ENCODE peak calls at places on chromosomes 2 and 18, in four cellular contexts. M, W, L and A are unnamed samples.
A peak's percentile ranks its signal among the peaks of the same experiment; 100 is the strongest.

GRCh38 chr2:72981516-72981915 is 64.2 kb downstream of the EMX1 start:
- DNase-seq in M (no peak), W (no peak), L (no peak), A (no peak)

GRCh38 chr2:101473911-101474751 is 781 bp downstream of the RFX8 start:
- DNase-seq in M (peak; percentile 69), W (peak; percentile 55), L (peak; percentile 33), A (no peak)

GRCh38 chr2:296354-296753 is 8.5 kb upstream of the ALKAL2 start:
- DNase-seq in M (no peak), W (no peak), L (no peak), A (no peak)

GRCh38 chr2:149692837-149693518 is 105.4 kb upstream of the MMADHC start:
- DNase-seq in M (no peak), W (peak; percentile 71), L (no peak), A (no peak)

GRCh38 chr2:242085941-242086621 is 216.6 kb downstream of the RTP5 start:
- DNase-seq in M (peak; percentile 72), W (no peak), L (no peak), A (no peak)

GRCh38 chr2:6352906-6353515 is 512.7 kb downstream of the CMPK2 start:
- DNase-seq in M (peak; percentile 76), W (peak; percentile 59), L (no peak), A (no peak)

GRCh38 chr2:230184727-230185578 is 34.8 kb downstream of the SP110 start:
- DNase-seq in M (no peak), W (peak; percentile 70), L (no peak), A (no peak)

GRCh38 chr2:205776139-205776538 is 93.8 kb downstream of the NRP2 start:
- DNase-seq in M (peak; percentile 67), W (peak; percentile 52), L (no peak), A (no peak)

GRCh38 chr18:48825101-48825745 is 125.5 kb downstream of the SMAD7 start:
- DNase-seq in M (peak; percentile 34), W (peak; percentile 55), L (no peak), A (no peak)

GRCh38 chr2:241910604-241911520 is 41.3 kb downstream of the RTP5 start:
- DNase-seq in M (peak; percentile 52), W (no peak), L (no peak), A (no peak)